ENCODE peak calls at places on chromosomes 7 and 10, in nine cellular contexts. G is CD8-positive, alpha-beta T cell; T is A549; B is PC-9; J is OCI-LY7; V is transverse colon; O is breast epithelium; Z is hepatocyte; K is suprapubic skin. L is an unnamed sample.
A peak's percentile ranks its signal among the peaks of the same experiment; 100 is the strongest.

GRCh38 chr10:90148121-90148855 is 446.9 kb downstream of the KIF20B start:
- DNase-seq in G (no peak), T (peak; percentile 28), B (peak; percentile 44), J (peak; percentile 5), V (no peak), O (no peak), Z (peak; percentile 47), K (no peak), L (no peak)

GRCh38 chr10:132003286-132003924 is 21.7 kb upstream of the BNIP3 start:
- DNase-seq in G (no peak), T (no peak), B (no peak), J (no peak), V (no peak), O (no peak), Z (no peak), K (no peak), L (no peak)

GRCh38 chr7:29196971-29197370 is 2.4 kb downstream of the CHN2 start:
- DNase-seq in G (no peak), T (no peak), B (no peak), J (no peak), V (no peak), O (no peak), Z (no peak), K (no peak), L (no peak)

GRCh38 chr10:132685921-132686680 is 99.8 kb downstream of the NKX6-2 start:
- DNase-seq in G (no peak), T (no peak), B (no peak), J (no peak), V (no peak), O (peak; percentile 50), Z (no peak), K (peak; percentile 62), L (no peak)

GRCh38 chr7:29254663-29255062 is 60.1 kb downstream of the CHN2 start:
- DNase-seq in G (no peak), T (peak; percentile 6), B (peak; percentile 30), J (no peak), V (no peak), O (no peak), Z (no peak), K (no peak), L (no peak)

GRCh38 chr7:117816727-117817126 is 56.5 kb downstream of the CTTNBP2 start:
- DNase-seq in G (no peak), T (no peak), B (no peak), J (no peak), V (no peak), O (no peak), Z (no peak), K (no peak), L (no peak)

GRCh38 chr7:151507806-151508205 is 11.9 kb downstream of the RHEB start:
- DNase-seq in G (no peak), T (no peak), B (no peak), J (no peak), V (no peak), O (no peak), Z (no peak), K (no peak), L (no peak)

GRCh38 chr7:30074422-30075030 is 46.3 kb downstream of the PLEKHA8 start:
- DNase-seq in G (no peak), T (peak; percentile 49), B (peak; percentile 65), J (peak; percentile 62), V (no peak), O (no peak), Z (peak; percentile 54), K (no peak), L (peak; percentile 8)

GRCh38 chr10:77637474-77637985 is at the start of gene KCNMA1:
- DNase-seq in G (no peak), T (peak; percentile 55), B (no peak), J (no peak), V (peak; percentile 26), O (no peak), Z (peak; percentile 46), K (no peak), L (no peak)

GRCh38 chr7:24373556-24373955 is 89.6 kb downstream of the NPY start:
- DNase-seq in G (no peak), T (no peak), B (no peak), J (no peak), V (no peak), O (no peak), Z (no peak), K (no peak), L (no peak)

GRCh38 chr7:74542558-74543117 is 88.9 kb downstream of the GTF2IRD1 start:
- DNase-seq in G (no peak), T (no peak), B (no peak), J (no peak), V (no peak), O (no peak), Z (no peak), K (no peak), L (no peak)

GRCh38 chr7:140367528-140367927 is 30.8 kb downstream of the SLC37A3 start:
- DNase-seq in G (no peak), T (no peak), B (no peak), J (no peak), V (no peak), O (no peak), Z (no peak), K (no peak), L (no peak)

GRCh38 chr7:69893915-69894314 is 295.6 kb downstream of the AUTS2 start:
- DNase-seq in G (no peak), T (peak; percentile 13), B (no peak), J (peak; percentile 67), V (no peak), O (no peak), Z (peak; percentile 26), K (no peak), L (no peak)

GRCh38 chr7:29825750-29826529 is 19.6 kb downstream of the WIPF3 start:
- DNase-seq in G (no peak), T (no peak), B (no peak), J (no peak), V (no peak), O (no peak), Z (no peak), K (no peak), L (no peak)

GRCh38 chr10:91444211-91444610 is 34.1 kb downstream of the HECTD2 start:
- DNase-seq in G (no peak), T (no peak), B (no peak), J (no peak), V (no peak), O (no peak), Z (no peak), K (no peak), L (no peak)

GRCh38 chr7:126685018-126685573 is 567.6 kb downstream of the GRM8 start:
- DNase-seq in G (no peak), T (no peak), B (no peak), J (no peak), V (no peak), O (no peak), Z (no peak), K (no peak), L (no peak)

GRCh38 chr7:106050743-106051110 is 61.4 kb downstream of the SYPL1 start:
- DNase-seq in G (no peak), T (no peak), B (no peak), J (no peak), V (no peak), O (no peak), Z (peak; percentile 64), K (no peak), L (no peak)

GRCh38 chr7:133458688-133459087 is 205.8 kb downstream of the EXOC4 start:
- DNase-seq in G (no peak), T (no peak), B (no peak), J (no peak), V (no peak), O (no peak), Z (no peak), K (no peak), L (no peak)

GRCh38 chr7:99224263-99224947 is 16.5 kb upstream of the KPNA7 start:
- DNase-seq in G (no peak), T (peak; percentile 84), B (peak; percentile 96), J (no peak), V (peak; percentile 42), O (no peak), Z (peak; percentile 59), K (no peak), L (no peak)
- H3K27ac ChIP-seq in G (no peak overlapping the region), T (peak overlapping the region; percentile 86), B (peak overlapping the region; percentile 95), J (no peak overlapping the region), V (no peak overlapping the region), O (no peak overlapping the region), Z (peak overlapping the region; percentile 74), K (no peak overlapping the region), L (no peak overlapping the region)

GRCh38 chr10:958856-959255 is 27.4 kb upstream of the LARP4B start:
- DNase-seq in G (no peak), T (no peak), B (no peak), J (no peak), V (no peak), O (no peak), Z (no peak), K (no peak), L (no peak)

GRCh38 chr10:955127-955819 is 23.8 kb upstream of the LARP4B start:
- DNase-seq in G (no peak), T (no peak), B (no peak), J (no peak), V (no peak), O (no peak), Z (no peak), K (no peak), L (no peak)

GRCh38 chr10:955820-956217 is 24.3 kb upstream of the LARP4B start:
- DNase-seq in G (no peak), T (no peak), B (no peak), J (no peak), V (no peak), O (no peak), Z (no peak), K (no peak), L (no peak)

GRCh38 chr10:954396-954795 is 22.9 kb upstream of the LARP4B start:
- DNase-seq in G (no peak), T (no peak), B (no peak), J (no peak), V (no peak), O (no peak), Z (no peak), K (no peak), L (no peak)

GRCh38 chr10:958106-958505 is 26.6 kb upstream of the LARP4B start:
- DNase-seq in G (no peak), T (no peak), B (no peak), J (no peak), V (no peak), O (no peak), Z (no peak), K (no peak), L (no peak)
- H3K9me3 ChIP-seq in G (no peaks in the 10 kb centered on the region), T (no peaks in the 10 kb centered on the region), B (no peaks in the 10 kb centered on the region), J (no peaks in the 10 kb centered on the region), V (no peaks in the 10 kb centered on the region), O (no peaks in the 10 kb centered on the region), Z (no peaks in the 10 kb centered on the region), K (no peaks in the 10 kb centered on the region), L (no peaks in the 10 kb centered on the region)

GRCh38 chr7:123782071-123782798 is 33.4 kb upstream of the WASL start:
- DNase-seq in G (no peak), T (no peak), B (no peak), J (no peak), V (no peak), O (no peak), Z (no peak), K (no peak), L (no peak)
- H3K27ac ChIP-seq in G (no peak overlapping the region), T (no peak overlapping the region), B (no peak overlapping the region), J (no peak overlapping the region), V (peak overlapping the region; percentile 71), O (no peak overlapping the region), Z (no peak overlapping the region), K (no peak overlapping the region), L (no peak overlapping the region)

DNA sequence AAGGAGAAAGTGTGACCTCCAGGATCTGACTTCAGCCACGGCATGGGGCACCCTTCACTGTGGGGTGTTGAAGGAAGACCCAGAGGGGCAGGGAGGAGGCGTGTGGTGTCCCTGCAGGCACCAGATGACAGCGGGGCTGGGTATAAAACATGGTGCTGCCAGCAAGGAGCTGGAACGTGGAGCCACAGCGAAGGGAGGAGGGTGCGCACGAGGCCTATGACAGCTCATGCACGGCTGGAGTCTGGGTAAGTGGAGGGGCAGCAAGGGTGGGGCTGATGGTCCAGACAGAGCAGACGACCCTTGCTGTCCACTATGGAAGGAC is 27.8 kb upstream of the FOXL3 start:
- DNase-seq in G (no peak), T (no peak), B (no peak), J (no peak), V (no peak), O (no peak), Z (no peak), K (no peak), L (no peak)
- H3K9me3 ChIP-seq in G (no peaks in the 10 kb centered on the region), T (peaks cover 66% of the 10 kb centered on the region), B (peaks cover 15% of the 10 kb centered on the region), J (peaks cover 25% of the 10 kb centered on the region), V (no peaks in the 10 kb centered on the region), O (peaks cover 14% of the 10 kb centered on the region), Z (no peaks in the 10 kb centered on the region), K (peaks cover 9% of the 10 kb centered on the region), L (no peaks in the 10 kb centered on the region)